ENCODE peak calls at places on chromosomes 3 and 15, in seven cellular contexts. C is CD8-positive, alpha-beta T cell; Q is tibial artery; I is CD4-positive, CD25-positive, alpha-beta regulatory T cell; L is cardiac muscle cell; K is neural progenitor cell; T is pancreas. B is an unnamed sample.

GRCh38 chr3:29083607-29084120 is 197.2 kb upstream of the RBMS3 start:
- DNase-seq in C (no peak), Q (no peak), I (no peak), L (peak; percentile 7), K (no peak), T (no peak), B (no peak)

GRCh38 chr3:98731720-98732238 is 31.4 kb upstream of the ST3GAL6 start:
- DNase-seq in C (no peak), Q (no peak), I (no peak), L (no peak), K (no peak), T (no peak), B (no peak)

GRCh38 chr3:157906627-157907026 is 199.6 kb downstream of the SHOX2 start:
- DNase-seq in C (no peak), Q (no peak), I (no peak), L (peak; percentile 20), K (no peak), T (no peak), B (no peak)

GRCh38 chr15:60583194-60583593 is 104.3 kb upstream of the ICE2 start:
- DNase-seq in C (no peak), Q (no peak), I (peak; percentile 24), L (no peak), K (no peak), T (no peak), B (no peak)

GRCh38 chr15:71654714-71655174 is 155.6 kb upstream of the NR2E3 start:
- DNase-seq in C (no peak), Q (no peak), I (no peak), L (peak; percentile 21), K (no peak), T (no peak), B (no peak)

GRCh38 chr3:12916159-12916558 is 74.8 kb upstream of the RPL32 start:
- DNase-seq in C (no peak), Q (no peak), I (peak; percentile 16), L (no peak), K (no peak), T (no peak), B (no peak)

GRCh38 chr3:152270145-152270870 is 1.6 kb downstream of the MBNL1 start:
- DNase-seq in C (no peak), Q (no peak), I (no peak), L (peak; percentile 38), K (peak; percentile 15), T (no peak), B (no peak)

GRCh38 chr3:170614214-170614966 is 28.5 kb upstream of the SLC7A14 start:
- DNase-seq in C (no peak), Q (no peak), I (no peak), L (peak; percentile 84), K (no peak), T (no peak), B (no peak)

GRCh38 chr15:31397851-31398661 is 71.4 kb downstream of the KLF13 start:
- DNase-seq in C (no peak), Q (no peak), I (no peak), L (no peak), K (no peak), T (no peak), B (peak; percentile 55)

GRCh38 chr15:64334530-64334929 is 21.4 kb downstream of the CSNK1G1 start:
- DNase-seq in C (no peak), Q (no peak), I (peak; percentile 50), L (no peak), K (no peak), T (no peak), B (no peak)

GRCh38 chr3:78134496-78134895 is 1094.6 kb downstream of the ROBO2 start:
- DNase-seq in C (no peak), Q (no peak), I (no peak), L (no peak), K (no peak), T (no peak), B (no peak)

GRCh38 chr3:107989651-107990050 is 101.2 kb downstream of the CD47 start:
- DNase-seq in C (no peak), Q (no peak), I (no peak), L (no peak), K (no peak), T (no peak), B (no peak)

GRCh38 chr15:60591491-60592385 is 112.8 kb upstream of the ICE2 start:
- DNase-seq in C (peak; percentile 17), Q (peak; percentile 73), I (peak; percentile 36), L (peak; percentile 16), K (peak; percentile 79), T (peak; percentile 62), B (peak; percentile 82)

GRCh38 chr15:25799906-25800700 is 63.0 kb downstream of the ATP10A start:
- DNase-seq in C (no peak), Q (peak; percentile 66), I (no peak), L (no peak), K (no peak), T (no peak), B (peak; percentile 62)

GRCh38 chr3:113697192-113698090 is 999 bp upstream of the USF3 start:
- DNase-seq in C (no peak), Q (no peak), I (no peak), L (peak; percentile 25), K (peak; percentile 27), T (peak; percentile 47), B (peak; percentile 49)

GRCh38 chr3:12300137-12300536 is 11.3 kb downstream of the PPARG start:
- DNase-seq in C (no peak), Q (no peak), I (no peak), L (no peak), K (no peak), T (no peak), B (no peak)

GRCh38 chr3:53084310-53085001 is 38.6 kb upstream of the SFMBT1 start:
- DNase-seq in C (no peak), Q (peak; percentile 29), I (no peak), L (no peak), K (no peak), T (no peak), B (no peak)

GRCh38 chr15:62564889-62565288 is 399.8 kb upstream of the C2CD4B start:
- DNase-seq in C (no peak), Q (no peak), I (no peak), L (no peak), K (no peak), T (no peak), B (no peak)

GRCh38 chr3:115790759-115791158 is 167.4 kb downstream of the GAP43 start:
- DNase-seq in C (no peak), Q (no peak), I (no peak), L (peak; percentile 90), K (no peak), T (no peak), B (no peak)

GRCh38 chr3:145807990-145808389 is 353.0 kb downstream of the PLOD2 start:
- DNase-seq in C (no peak), Q (no peak), I (no peak), L (peak; percentile 82), K (peak; percentile 29), T (no peak), B (peak; percentile 24)

GRCh38 chr3:177596248-177596821 is 399.1 kb upstream of the TBL1XR1 start:
- DNase-seq in C (no peak), Q (no peak), I (no peak), L (peak; percentile 28), K (no peak), T (peak; percentile 30), B (no peak)

GRCh38 chr3:133374706-133375105 is 25.1 kb upstream of the BFSP2 start:
- DNase-seq in C (no peak), Q (no peak), I (no peak), L (peak; percentile 14), K (peak; percentile 65), T (no peak), B (no peak)

GRCh38 chr3:38482951-38483350 is 13.2 kb upstream of the EXOG start:
- DNase-seq in C (no peak), Q (no peak), I (no peak), L (no peak), K (no peak), T (no peak), B (no peak)
- H3K36me3 ChIP-seq in C (peaks cover 3% of the 10 kb centered on the region), Q (peaks cover 86% of the 10 kb centered on the region), I (peaks cover 39% of the 10 kb centered on the region), L (peaks cover 42% of the 10 kb centered on the region), K (peaks cover 17% of the 10 kb centered on the region), T (peaks cover 15% of the 10 kb centered on the region), B (peaks cover 45% of the 10 kb centered on the region)

GRCh38 chr15:90496791-90497190 is 32.9 kb upstream of the CRTC3 start:
- DNase-seq in C (no peak), Q (no peak), I (no peak), L (peak; percentile 26), K (no peak), T (no peak), B (no peak)

GRCh38 chr15:90497374-90497773 is 32.3 kb upstream of the CRTC3 start:
- DNase-seq in C (no peak), Q (no peak), I (no peak), L (no peak), K (no peak), T (no peak), B (no peak)

GRCh38 chr15:90497912-90498311 is 31.8 kb upstream of the CRTC3 start:
- DNase-seq in C (no peak), Q (no peak), I (no peak), L (no peak), K (no peak), T (no peak), B (peak; percentile 35)

GRCh38 chr15:90501898-90502297 is 27.8 kb upstream of the CRTC3 start:
- DNase-seq in C (no peak), Q (no peak), I (no peak), L (no peak), K (no peak), T (no peak), B (no peak)
- H3K36me3 ChIP-seq in C (peaks cover 22% of the 10 kb centered on the region), Q (peaks cover 65% of the 10 kb centered on the region), I (peaks cover 55% of the 10 kb centered on the region), L (peaks cover 3% of the 10 kb centered on the region), K (no peaks in the 10 kb centered on the region), T (no peaks in the 10 kb centered on the region), B (peaks cover 10% of the 10 kb centered on the region)

DNA sequence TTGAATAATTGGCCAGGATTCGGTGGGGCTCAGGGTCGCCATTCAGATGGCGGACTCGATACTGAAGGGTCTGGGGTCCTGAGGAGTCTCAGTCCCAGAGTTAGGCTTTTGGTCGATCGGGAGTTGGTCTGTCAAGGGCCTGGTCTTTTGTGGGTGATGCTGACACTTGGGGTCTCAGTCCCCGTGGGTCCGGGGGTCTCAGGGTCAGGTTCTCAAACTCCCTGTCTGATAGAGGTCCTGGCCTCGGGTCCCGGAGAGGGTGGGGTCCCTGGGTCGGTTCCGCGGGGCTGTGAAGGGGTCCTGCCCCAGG is 467 bp downstream of the NCKIPSD start:
- DNase-seq in C (no peak), Q (no peak), I (no peak), L (no peak), K (no peak), T (no peak), B (no peak)
- H3K36me3 ChIP-seq in C (peaks cover 31% of the 10 kb centered on the region), Q (peaks cover 56% of the 10 kb centered on the region), I (peaks cover 43% of the 10 kb centered on the region), L (peaks cover 36% of the 10 kb centered on the region), K (no peaks in the 10 kb centered on the region), T (peaks cover 14% of the 10 kb centered on the region), B (peaks cover 43% of the 10 kb centered on the region)

DNA sequence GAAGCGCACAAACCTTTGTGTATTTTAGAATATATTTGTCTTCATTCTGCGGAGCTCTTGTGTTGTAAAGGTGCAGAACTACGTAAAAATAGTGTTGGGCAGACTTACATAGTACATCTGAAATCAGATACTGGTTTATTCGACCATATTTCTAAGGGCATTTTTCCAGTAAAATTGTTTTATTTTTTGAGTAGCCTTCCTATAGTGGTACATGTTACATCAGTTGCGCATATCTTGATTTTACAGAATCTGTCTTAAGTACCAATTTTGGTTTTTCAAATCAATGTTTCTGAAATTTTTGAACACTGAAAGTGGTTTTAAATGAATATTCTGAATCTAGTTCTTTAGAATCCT is 15.7 kb upstream of the CHD2 start:
- DNase-seq in C (no peak), Q (no peak), I (peak; percentile 19), L (peak; percentile 27), K (no peak), T (no peak), B (no peak)
- H3K36me3 ChIP-seq in C (peaks cover 21% of the 10 kb centered on the region), Q (peaks cover 28% of the 10 kb centered on the region), I (peaks cover 44% of the 10 kb centered on the region), L (peaks cover 30% of the 10 kb centered on the region), K (peaks cover 54% of the 10 kb centered on the region), T (peaks cover 6% of the 10 kb centered on the region), B (peaks cover 17% of the 10 kb centered on the region)

GRCh38 chr3:128624526-128625138 is 26.0 kb downstream of the RPN1 start:
- DNase-seq in C (no peak), Q (no peak), I (no peak), L (peak; percentile 23), K (no peak), T (no peak), B (no peak)
- H3K36me3 ChIP-seq in C (peaks cover 73% of the 10 kb centered on the region), Q (peaks cover 98% of the 10 kb centered on the region), I (peaks cover 84% of the 10 kb centered on the region), L (peaks cover 48% of the 10 kb centered on the region), K (peaks cover 2% of the 10 kb centered on the region), T (peaks cover 39% of the 10 kb centered on the region), B (peaks cover 47% of the 10 kb centered on the region)

B was measured in H7.